ENCODE peak calls at places on chromosome 17, in seven cellular contexts. One of them, this sample, is unnamed. For H3K27me3 and H3K36me3, the result is how much of the 10 kb centered on the place peaks cover.

GRCh38 chr17:29034510-29034909 is 8.4 kb upstream of the PIPOX start:
- DNase-seq in naive thymus-derived CD4-positive, alpha-beta T cell: no peak
- DNase-seq in CD8-positive, alpha-beta T cell: no peak
- DNase-seq in esophagus squamous epithelium: no peak
- DNase-seq in thoracic aorta: no peak
- DNase-seq in HCT116: no peak
- DNase-seq in left lung: no peak
- DNase-seq in this sample: no peak

GRCh38 chr17:43588121-43588520 is 42.0 kb upstream of the ETV4 start:
- DNase-seq in thoracic aorta: no peak
- DNase-seq in esophagus squamous epithelium: no peak
- DNase-seq in naive thymus-derived CD4-positive, alpha-beta T cell: no peak
- DNase-seq in left lung: no peak
- DNase-seq in HCT116: no peak
- DNase-seq in CD8-positive, alpha-beta T cell: no peak
- DNase-seq in this sample: no peak

GRCh38 chr17:82846061-82846691 is 6.4 kb upstream of the ZNF750 start:
- DNase-seq in CD8-positive, alpha-beta T cell: no peak
- DNase-seq in naive thymus-derived CD4-positive, alpha-beta T cell: no peak
- DNase-seq in HCT116: no peak
- DNase-seq in left lung: no peak
- DNase-seq in thoracic aorta: no peak
- DNase-seq in esophagus squamous epithelium: no peak
- DNase-seq in this sample: no peak

GRCh38 chr17:230371-230770 is 48.9 kb upstream of the DOC2B start:
- DNase-seq in esophagus squamous epithelium: no peak
- DNase-seq in thoracic aorta: no peak
- DNase-seq in naive thymus-derived CD4-positive, alpha-beta T cell: no peak
- DNase-seq in left lung: no peak
- DNase-seq in CD8-positive, alpha-beta T cell: no peak
- DNase-seq in HCT116: no peak
- DNase-seq in this sample: no peak

GRCh38 chr17:38619451-38619795 is 13.7 kb upstream of the SRCIN1 start:
- DNase-seq in HCT116: no peak
- DNase-seq in naive thymus-derived CD4-positive, alpha-beta T cell: no peak
- DNase-seq in CD8-positive, alpha-beta T cell: no peak
- DNase-seq in esophagus squamous epithelium: no peak
- DNase-seq in thoracic aorta: no peak
- DNase-seq in left lung: no peak
- DNase-seq in this sample: no peak

GRCh38 chr17:64147110-64148016 is 17.4 kb upstream of the ERN1 start:
- DNase-seq in esophagus squamous epithelium: no peak
- DNase-seq in HCT116: no peak
- DNase-seq in naive thymus-derived CD4-positive, alpha-beta T cell: no peak
- DNase-seq in thoracic aorta: no peak
- DNase-seq in CD8-positive, alpha-beta T cell: no peak
- DNase-seq in left lung: no peak
- DNase-seq in this sample: no peak

GRCh38 chr17:50904522-50905459 is 38.6 kb upstream of the TOB1 start:
- DNase-seq in left lung: peak
- DNase-seq in esophagus squamous epithelium: no peak
- DNase-seq in naive thymus-derived CD4-positive, alpha-beta T cell: no peak
- DNase-seq in CD8-positive, alpha-beta T cell: no peak
- DNase-seq in thoracic aorta: peak
- DNase-seq in HCT116: no peak
- DNase-seq in this sample: peak

GRCh38 chr17:14205992-14206461 is 30.6 kb downstream of the CDRT15 start:
- DNase-seq in thoracic aorta: no peak
- DNase-seq in HCT116: peak
- DNase-seq in esophagus squamous epithelium: no peak
- DNase-seq in CD8-positive, alpha-beta T cell: peak
- DNase-seq in naive thymus-derived CD4-positive, alpha-beta T cell: no peak
- DNase-seq in left lung: peak
- DNase-seq in this sample: no peak

GRCh38 chr17:30093463-30094147 is 23.0 kb upstream of the NSRP1 start:
- DNase-seq in naive thymus-derived CD4-positive, alpha-beta T cell: peak
- DNase-seq in thoracic aorta: no peak
- DNase-seq in CD8-positive, alpha-beta T cell: peak
- DNase-seq in HCT116: peak
- DNase-seq in esophagus squamous epithelium: no peak
- DNase-seq in left lung: no peak
- DNase-seq in this sample: peak

GRCh38 chr17:16940116-16940881 is 31.6 kb downstream of the TNFRSF13B start:
- DNase-seq in esophagus squamous epithelium: no peak
- DNase-seq in left lung: peak
- DNase-seq in naive thymus-derived CD4-positive, alpha-beta T cell: no peak
- DNase-seq in thoracic aorta: no peak
- DNase-seq in HCT116: no peak
- DNase-seq in CD8-positive, alpha-beta T cell: peak
- DNase-seq in this sample: no peak

GRCh38 chr17:63550816-63551639 is 751 bp downstream of the DCAF7 start:
- DNase-seq in naive thymus-derived CD4-positive, alpha-beta T cell: no peak
- DNase-seq in left lung: peak
- DNase-seq in HCT116: no peak
- DNase-seq in CD8-positive, alpha-beta T cell: peak
- DNase-seq in thoracic aorta: no peak
- DNase-seq in esophagus squamous epithelium: no peak
- DNase-seq in this sample: peak

GRCh38 chr17:72806011-72806410 is 286.5 kb downstream of the SLC39A11 start:
- DNase-seq in CD8-positive, alpha-beta T cell: no peak
- DNase-seq in thoracic aorta: no peak
- DNase-seq in esophagus squamous epithelium: no peak
- DNase-seq in HCT116: no peak
- DNase-seq in left lung: no peak
- DNase-seq in naive thymus-derived CD4-positive, alpha-beta T cell: no peak
- DNase-seq in this sample: no peak

GRCh38 chr17:56499799-56500388 is 93.6 kb upstream of the NOG start:
- DNase-seq in CD8-positive, alpha-beta T cell: no peak
- DNase-seq in thoracic aorta: no peak
- DNase-seq in naive thymus-derived CD4-positive, alpha-beta T cell: peak
- DNase-seq in left lung: no peak
- DNase-seq in esophagus squamous epithelium: no peak
- DNase-seq in HCT116: peak
- DNase-seq in this sample: no peak

GRCh38 chr17:77392376-77393273 is 251.9 kb downstream of the SEC14L1 start:
- DNase-seq in naive thymus-derived CD4-positive, alpha-beta T cell: no peak
- DNase-seq in thoracic aorta: no peak
- DNase-seq in CD8-positive, alpha-beta T cell: no peak
- DNase-seq in esophagus squamous epithelium: no peak
- DNase-seq in HCT116: no peak
- DNase-seq in left lung: no peak
- DNase-seq in this sample: peak

GRCh38 chr17:67098022-67098421 is 53.7 kb downstream of the CACNG1 start:
- DNase-seq in left lung: no peak
- DNase-seq in HCT116: no peak
- DNase-seq in CD8-positive, alpha-beta T cell: no peak
- DNase-seq in thoracic aorta: no peak
- DNase-seq in naive thymus-derived CD4-positive, alpha-beta T cell: no peak
- DNase-seq in esophagus squamous epithelium: no peak
- DNase-seq in this sample: no peak

GRCh38 chr17:40963838-40964237 is 2.9 kb downstream of the KRT39 start:
- DNase-seq in HCT116: no peak
- DNase-seq in esophagus squamous epithelium: no peak
- DNase-seq in left lung: no peak
- DNase-seq in CD8-positive, alpha-beta T cell: no peak
- DNase-seq in naive thymus-derived CD4-positive, alpha-beta T cell: no peak
- DNase-seq in thoracic aorta: no peak
- DNase-seq in this sample: no peak

GRCh38 chr17:38329808-38330730 is 13.7 kb downstream of the GPR179 start:
- DNase-seq in naive thymus-derived CD4-positive, alpha-beta T cell: no peak
- DNase-seq in CD8-positive, alpha-beta T cell: no peak
- DNase-seq in esophagus squamous epithelium: no peak
- DNase-seq in thoracic aorta: no peak
- DNase-seq in HCT116: no peak
- DNase-seq in left lung: no peak
- DNase-seq in this sample: no peak

GRCh38 chr17:71337903-71338302 is 782.9 kb upstream of the SOX9 start:
- DNase-seq in CD8-positive, alpha-beta T cell: no peak
- DNase-seq in HCT116: no peak
- DNase-seq in naive thymus-derived CD4-positive, alpha-beta T cell: no peak
- DNase-seq in thoracic aorta: no peak
- DNase-seq in left lung: no peak
- DNase-seq in esophagus squamous epithelium: no peak
- DNase-seq in this sample: no peak
- H3K4me3 ChIP-seq in CD8-positive, alpha-beta T cell: no peak
- H3K4me3 ChIP-seq in HCT116: no peak
- H3K4me3 ChIP-seq in naive thymus-derived CD4-positive, alpha-beta T cell: no peak
- H3K4me3 ChIP-seq in thoracic aorta: no peak
- H3K4me3 ChIP-seq in left lung: no peak
- H3K4me3 ChIP-seq in esophagus squamous epithelium: no peak
- H3K4me3 ChIP-seq in this sample: peak

DNA sequence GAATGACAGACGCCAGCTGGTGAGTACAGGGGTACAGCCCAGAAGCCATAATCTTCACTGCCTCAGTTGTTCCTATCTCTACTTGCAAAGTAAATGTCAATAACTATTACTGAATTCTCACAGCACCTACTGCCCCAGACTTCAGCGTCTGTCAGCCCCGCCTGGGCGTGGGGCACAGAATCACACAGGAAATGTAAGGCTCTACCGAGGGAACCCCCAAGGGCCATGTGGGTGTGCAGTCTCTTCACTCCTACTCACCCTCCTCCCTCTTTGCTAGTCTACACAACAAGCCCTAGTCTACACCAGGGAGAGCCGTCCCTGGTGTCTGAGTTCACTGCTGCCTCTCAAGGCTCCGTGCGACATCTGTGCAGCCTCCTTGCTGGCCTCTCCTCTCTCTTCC is 4.5 kb downstream of the NPTX1 start:
- DNase-seq in left lung: no peak
- DNase-seq in esophagus squamous epithelium: no peak
- DNase-seq in CD8-positive, alpha-beta T cell: no peak
- DNase-seq in HCT116: no peak
- DNase-seq in thoracic aorta: no peak
- DNase-seq in naive thymus-derived CD4-positive, alpha-beta T cell: no peak
- DNase-seq in this sample: no peak
- H3K27me3 ChIP-seq in left lung: under half
- H3K27me3 ChIP-seq in esophagus squamous epithelium: under half
- H3K27me3 ChIP-seq in CD8-positive, alpha-beta T cell: under half
- H3K27me3 ChIP-seq in HCT116: under half
- H3K27me3 ChIP-seq in thoracic aorta: under half
- H3K27me3 ChIP-seq in naive thymus-derived CD4-positive, alpha-beta T cell: under half
- H3K27me3 ChIP-seq in this sample: under half

GRCh38 chr17:3008336-3009279 is 54.8 kb downstream of the OR1D5 start:
- DNase-seq in CD8-positive, alpha-beta T cell: no peak
- DNase-seq in esophagus squamous epithelium: no peak
- DNase-seq in HCT116: no peak
- DNase-seq in naive thymus-derived CD4-positive, alpha-beta T cell: no peak
- DNase-seq in left lung: peak
- DNase-seq in thoracic aorta: no peak
- DNase-seq in this sample: no peak
- H3K36me3 ChIP-seq in CD8-positive, alpha-beta T cell: under half
- H3K36me3 ChIP-seq in esophagus squamous epithelium: under half
- H3K36me3 ChIP-seq in HCT116: under half
- H3K36me3 ChIP-seq in naive thymus-derived CD4-positive, alpha-beta T cell: under half
- H3K36me3 ChIP-seq in left lung: under half
- H3K36me3 ChIP-seq in thoracic aorta: under half
- H3K36me3 ChIP-seq in this sample: under half

DNA sequence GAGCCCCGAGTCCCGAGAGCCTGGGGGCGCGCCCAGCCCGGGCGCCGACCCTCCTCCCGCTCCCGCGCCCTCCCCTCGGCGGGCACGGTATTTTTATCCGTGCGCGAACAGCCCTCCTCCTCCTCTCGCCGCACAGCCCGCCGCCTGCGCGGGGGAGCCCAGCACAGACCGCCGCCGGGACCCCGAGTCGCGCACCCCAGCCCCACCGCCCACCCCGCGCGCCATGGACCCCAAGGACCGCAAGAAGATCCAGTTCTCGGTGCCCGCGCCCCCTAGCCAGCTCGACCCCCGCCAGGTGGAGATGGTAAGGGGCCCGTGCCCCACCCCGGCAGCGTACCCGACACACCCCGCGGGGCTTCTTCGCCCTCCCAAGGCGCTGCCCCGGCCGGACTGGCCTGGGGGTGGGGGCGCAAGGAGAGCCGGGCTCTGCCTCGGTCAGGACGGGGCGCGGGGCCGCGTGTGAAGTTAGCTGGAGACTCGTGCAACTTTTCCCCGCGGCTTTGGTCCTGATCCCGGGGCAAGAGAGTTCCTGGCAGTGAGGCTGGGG is 491 bp downstream of the PPP1R1B start:
- DNase-seq in HCT116: no peak
- DNase-seq in CD8-positive, alpha-beta T cell: no peak
- DNase-seq in naive thymus-derived CD4-positive, alpha-beta T cell: no peak
- DNase-seq in left lung: no peak
- DNase-seq in esophagus squamous epithelium: no peak
- DNase-seq in thoracic aorta: no peak
- DNase-seq in this sample: no peak
- H3K4me3 ChIP-seq in HCT116: no peak
- H3K4me3 ChIP-seq in CD8-positive, alpha-beta T cell: peak
- H3K4me3 ChIP-seq in naive thymus-derived CD4-positive, alpha-beta T cell: peak
- H3K4me3 ChIP-seq in left lung: peak
- H3K4me3 ChIP-seq in esophagus squamous epithelium: peak
- H3K4me3 ChIP-seq in thoracic aorta: peak
- H3K4me3 ChIP-seq in this sample: no peak

GRCh38 chr17:7177954-7178477 is 1.2 kb downstream of the ASGR1 start:
- DNase-seq in left lung: peak
- DNase-seq in naive thymus-derived CD4-positive, alpha-beta T cell: no peak
- DNase-seq in thoracic aorta: no peak
- DNase-seq in esophagus squamous epithelium: no peak
- DNase-seq in HCT116: no peak
- DNase-seq in CD8-positive, alpha-beta T cell: no peak
- DNase-seq in this sample: peak

GRCh38 chr17:7177210-7177953 is 1.8 kb downstream of the ASGR1 start:
- DNase-seq in esophagus squamous epithelium: no peak
- DNase-seq in HCT116: no peak
- DNase-seq in naive thymus-derived CD4-positive, alpha-beta T cell: peak
- DNase-seq in thoracic aorta: no peak
- DNase-seq in left lung: peak
- DNase-seq in CD8-positive, alpha-beta T cell: peak
- DNase-seq in this sample: peak

GRCh38 chr17:7176107-7176851 is 2.9 kb downstream of the ASGR1 start:
- DNase-seq in left lung: no peak
- DNase-seq in naive thymus-derived CD4-positive, alpha-beta T cell: no peak
- DNase-seq in thoracic aorta: no peak
- DNase-seq in CD8-positive, alpha-beta T cell: no peak
- DNase-seq in HCT116: no peak
- DNase-seq in esophagus squamous epithelium: no peak
- DNase-seq in this sample: no peak

GRCh38 chr17:7175363-7175733 is 3.8 kb downstream of the ASGR1 start:
- DNase-seq in esophagus squamous epithelium: no peak
- DNase-seq in thoracic aorta: no peak
- DNase-seq in naive thymus-derived CD4-positive, alpha-beta T cell: no peak
- DNase-seq in HCT116: no peak
- DNase-seq in left lung: no peak
- DNase-seq in CD8-positive, alpha-beta T cell: no peak
- DNase-seq in this sample: no peak

DNA sequence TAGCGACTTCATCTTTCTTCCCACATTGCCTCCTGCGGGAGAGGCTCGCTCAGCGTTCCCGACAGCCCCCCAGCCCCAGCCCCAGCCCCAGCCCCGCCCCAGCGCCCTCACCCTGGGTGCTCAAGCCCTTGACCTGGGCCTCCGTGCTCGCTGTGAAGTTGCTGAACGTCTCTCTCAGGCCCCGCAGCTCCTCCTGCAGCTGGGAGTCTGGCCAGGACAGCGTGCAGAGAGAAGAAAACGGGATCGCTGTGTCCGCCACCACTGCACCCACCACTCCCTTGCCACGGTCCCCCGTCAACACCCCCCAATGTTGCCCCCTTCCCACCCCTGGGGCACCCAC is 2.3 kb downstream of the ASGR1 start:
- DNase-seq in esophagus squamous epithelium: no peak
- DNase-seq in left lung: peak
- DNase-seq in thoracic aorta: no peak
- DNase-seq in naive thymus-derived CD4-positive, alpha-beta T cell: no peak
- DNase-seq in CD8-positive, alpha-beta T cell: no peak
- DNase-seq in HCT116: no peak
- DNase-seq in this sample: no peak
- H3K27me3 ChIP-seq in esophagus squamous epithelium: under half
- H3K27me3 ChIP-seq in left lung: under half
- H3K27me3 ChIP-seq in thoracic aorta: under half
- H3K27me3 ChIP-seq in naive thymus-derived CD4-positive, alpha-beta T cell: under half
- H3K27me3 ChIP-seq in CD8-positive, alpha-beta T cell: under half
- H3K27me3 ChIP-seq in HCT116: under half
- H3K27me3 ChIP-seq in this sample: under half